ENCODE peak calls at places on chromosomes 3 and 15, in seven cellular contexts. M is tibial artery, L is body of pancreas, W is AG04449, F is progenitor cell of endocrine pancreas, Z is psoas muscle, K is bronchial epithelial cell. E is an unnamed sample.

GRCh38 chr3:57911588-57911987 is 96.6 kb upstream of the FLNB start:
- DNase-seq in M (no peak), L (no peak), W (no peak), F (no peak), Z (no peak), K (no peak), E (no peak)

GRCh38 chr3:126527455-126528211 is 3.7 kb downstream of the CHST13 start:
- DNase-seq in M (no peak), L (no peak), W (no peak), F (no peak), Z (peak), K (no peak), E (no peak)

GRCh38 chr3:49081429-49081828 is 12.4 kb downstream of the QRICH1 start:
- DNase-seq in M (no peak), L (no peak), W (no peak), F (no peak), Z (no peak), K (peak), E (no peak)

GRCh38 chr3:14439501-14440167 is 37.2 kb downstream of the SLC6A6 start:
- DNase-seq in M (peak), L (peak), W (no peak), F (no peak), Z (peak), K (no peak), E (peak)

GRCh38 chr3:124513610-124513997 is 216.6 kb upstream of the UMPS start:
- DNase-seq in M (no peak), L (no peak), W (no peak), F (no peak), Z (no peak), K (no peak), E (no peak)

GRCh38 chr3:170732660-170733245 is 137.2 kb downstream of the RPL22L1 start:
- DNase-seq in M (no peak), L (no peak), W (no peak), F (no peak), Z (no peak), K (no peak), E (no peak)

GRCh38 chr3:127406309-127407025 is 118.6 kb upstream of the PRR20G start:
- DNase-seq in M (no peak), L (peak), W (no peak), F (no peak), Z (no peak), K (peak), E (no peak)

GRCh38 chr3:173983353-173983752 is 585.8 kb downstream of the NLGN1 start:
- DNase-seq in M (no peak), L (no peak), W (peak), F (no peak), Z (no peak), K (peak), E (no peak)

GRCh38 chr3:52775877-52776276 is 1.5 kb upstream of the ITIH1 start:
- DNase-seq in M (no peak), L (no peak), W (no peak), F (no peak), Z (no peak), K (no peak), E (peak)

GRCh38 chr3:149009732-149010131 is 18.4 kb downstream of the GYG1 start:
- DNase-seq in M (no peak), L (no peak), W (no peak), F (no peak), Z (no peak), K (no peak), E (no peak)

GRCh38 chr3:170222647-170223541 is 670 bp downstream of the PRKCI start:
- DNase-seq in M (peak), L (peak), W (no peak), F (no peak), Z (no peak), K (peak), E (no peak)

GRCh38 chr3:29065211-29065785 is 215.6 kb upstream of the RBMS3 start:
- DNase-seq in M (peak), L (peak), W (peak), F (no peak), Z (peak), K (peak), E (peak)

GRCh38 chr3:41898631-41899030 is 63.3 kb downstream of the ULK4 start:
- DNase-seq in M (no peak), L (no peak), W (no peak), F (no peak), Z (no peak), K (no peak), E (no peak)

DNA sequence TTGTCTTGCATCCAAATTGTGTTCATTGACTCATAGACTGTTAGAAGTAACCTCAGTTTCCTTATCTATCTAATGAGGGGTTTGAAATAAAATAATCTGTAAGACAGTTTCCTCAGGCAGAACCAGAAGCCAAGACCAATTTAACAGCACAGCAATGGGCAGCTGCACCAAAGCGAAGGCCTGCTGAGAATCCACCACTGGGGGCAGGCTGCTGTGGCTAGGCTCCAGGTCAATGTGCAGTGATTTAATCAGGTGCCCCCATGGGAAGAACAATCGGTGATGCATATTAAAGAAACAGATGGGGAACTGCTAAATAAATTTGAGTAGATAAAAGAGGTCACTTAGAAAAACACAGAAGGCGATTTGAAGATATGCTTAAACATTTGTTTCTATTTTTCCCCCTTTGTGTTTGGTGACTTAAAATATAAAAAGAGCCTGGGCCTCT is 28.0 kb upstream of the TMOD3 start:
- DNase-seq in M (no peak), L (peak), W (no peak), F (no peak), Z (peak), K (no peak), E (no peak)
- TF ChIP-seq CTCF in M (peak), L (no peak), W (peak), F (peak), Z (peak), K (peak), E (no peak)

DNA sequence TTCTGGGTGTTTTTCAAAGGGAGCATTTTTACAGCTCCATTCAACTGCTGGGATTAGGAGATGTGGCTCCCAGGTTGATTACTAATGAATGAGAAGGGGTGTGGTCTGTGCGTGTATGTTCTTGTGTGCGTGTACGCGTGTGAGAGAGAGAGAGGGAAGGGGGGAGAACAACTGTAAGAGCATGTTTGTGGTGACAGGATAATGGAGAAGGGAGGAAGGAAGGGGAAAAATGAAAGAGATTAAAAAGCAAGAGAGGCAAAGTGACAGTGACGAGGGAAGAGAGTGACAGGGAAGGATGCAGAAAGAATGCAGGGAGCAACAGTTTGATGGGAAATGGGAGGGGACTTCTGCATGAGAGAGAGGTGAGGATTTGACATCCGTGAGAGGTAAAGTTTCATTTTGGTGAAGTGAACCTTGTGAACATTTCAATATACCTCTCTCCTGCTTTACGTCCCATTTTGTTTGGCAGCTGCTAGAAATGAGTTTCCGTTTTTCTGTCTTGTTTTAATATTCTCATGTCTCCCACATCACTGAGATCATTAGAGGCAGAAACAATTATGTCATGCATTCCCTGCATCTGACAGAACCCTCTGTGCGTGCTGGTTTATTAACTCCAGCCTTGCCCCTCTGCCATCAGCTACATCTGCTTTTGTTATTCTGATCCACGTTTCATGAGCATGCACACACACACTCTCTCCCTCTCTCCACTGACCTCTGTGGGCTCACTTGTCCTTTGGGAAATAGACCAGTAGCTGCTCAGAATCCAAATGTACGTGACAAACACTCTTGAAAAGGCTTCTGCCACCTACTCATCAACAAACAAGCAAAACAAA is 161.6 kb downstream of the GAP43 start:
- DNase-seq in M (no peak), L (no peak), W (no peak), F (no peak), Z (no peak), K (peak), E (no peak)
- TF ChIP-seq CTCF in M (no peak), L (no peak), W (no peak), F (no peak), Z (no peak), K (no peak), E (no peak)

GRCh38 chr15:39581501-39582285 is 814 bp downstream of the THBS1 start:
- DNase-seq in M (peak), L (peak), W (peak), F (peak), Z (no peak), K (peak), E (no peak)

GRCh38 chr15:39579487-39580116 is 1.3 kb upstream of the THBS1 start:
- DNase-seq in M (peak), L (peak), W (peak), F (peak), Z (peak), K (peak), E (peak)

GRCh38 chr15:39580117-39580629 is 706 bp upstream of the THBS1 start:
- DNase-seq in M (peak), L (peak), W (peak), F (peak), Z (peak), K (peak), E (peak)

GRCh38 chr15:39580630-39581500 is at the start of gene THBS1:
- DNase-seq in M (peak), L (peak), W (peak), F (peak), Z (peak), K (peak), E (peak)

GRCh38 chr15:39578851-39579486 is 1.9 kb upstream of the THBS1 start:
- DNase-seq in M (no peak), L (no peak), W (no peak), F (no peak), Z (no peak), K (no peak), E (no peak)
- TF ChIP-seq CTCF in M (no peak), L (no peak), W (peak), F (no peak), Z (no peak), K (no peak), E (no peak)

GRCh38 chr15:70072479-70072878 is 25.2 kb downstream of the TLE3 start:
- DNase-seq in M (no peak), L (no peak), W (no peak), F (no peak), Z (no peak), K (no peak), E (no peak)
- TF ChIP-seq CTCF in M (no peak), L (no peak), W (no peak), F (no peak), Z (no peak), K (no peak), E (no peak)